ENCODE peak calls at places on chromosomes 3 and 15, in five cellular contexts. One of them, this sample, is unnamed.

GRCh38 chr15:56031836-56032235 is 38.4 kb upstream of the NEDD4 start:
- DNase-seq in H7: no peak
- DNase-seq in BJ: no peak
- DNase-seq in iPS-NIHi11: no peak
- DNase-seq in MM.1S: no peak
- DNase-seq in this sample: no peak

GRCh38 chr3:123819949-123820348 is 64.2 kb downstream of the MYLK start:
- DNase-seq in H7: no peak
- DNase-seq in iPS-NIHi11: no peak
- DNase-seq in BJ: no peak
- DNase-seq in MM.1S: no peak
- DNase-seq in this sample: no peak

GRCh38 chr3:139718415-139718814 is 40.6 kb upstream of the NMNAT3 start:
- DNase-seq in iPS-NIHi11: peak
- DNase-seq in BJ: no peak
- DNase-seq in MM.1S: no peak
- DNase-seq in H7: peak
- DNase-seq in this sample: no peak

GRCh38 chr3:110697961-110698360 is 373.7 kb upstream of the NECTIN3 start:
- DNase-seq in BJ: peak
- DNase-seq in MM.1S: no peak
- DNase-seq in H7: no peak
- DNase-seq in iPS-NIHi11: no peak
- DNase-seq in this sample: no peak

GRCh38 chr3:30539772-30540171 is 66.6 kb upstream of the TGFBR2 start:
- DNase-seq in H7: no peak
- DNase-seq in MM.1S: no peak
- DNase-seq in BJ: no peak
- DNase-seq in iPS-NIHi11: no peak
- DNase-seq in this sample: no peak

GRCh38 chr3:168803536-168803935 is 707.8 kb upstream of the GOLIM4 start:
- DNase-seq in MM.1S: no peak
- DNase-seq in iPS-NIHi11: no peak
- DNase-seq in H7: no peak
- DNase-seq in BJ: no peak
- DNase-seq in this sample: no peak

GRCh38 chr15:85311647-85312046 is 68.8 kb upstream of the AKAP13 start:
- DNase-seq in BJ: no peak
- DNase-seq in H7: no peak
- DNase-seq in iPS-NIHi11: no peak
- DNase-seq in MM.1S: no peak
- DNase-seq in this sample: no peak

GRCh38 chr3:71195492-71195891 is 388.0 kb downstream of the FOXP1 start:
- DNase-seq in MM.1S: no peak
- DNase-seq in BJ: peak
- DNase-seq in iPS-NIHi11: no peak
- DNase-seq in H7: no peak
- DNase-seq in this sample: no peak

GRCh38 chr3:9770276-9770812 is 597 bp upstream of the CAMK1 start:
- DNase-seq in BJ: no peak
- DNase-seq in H7: peak
- DNase-seq in iPS-NIHi11: no peak
- DNase-seq in MM.1S: no peak
- DNase-seq in this sample: no peak

GRCh38 chr15:20349774-20350498 is 191.7 kb downstream of the GOLGA6L6 start:
- DNase-seq in BJ: no peak
- DNase-seq in MM.1S: peak
- DNase-seq in iPS-NIHi11: no peak
- DNase-seq in H7: peak
- DNase-seq in this sample: no peak

This sample was measured in cortex of kidney.